ENCODE peak calls at places on chromosome 17, in five cellular contexts. One of them, this sample, is unnamed.

GRCh38 chr17:78862073-78863023 is 21.7 kb upstream of the USP36 start:
- DNase-seq in SK-N-MC: no peak
- DNase-seq in spleen: no peak
- DNase-seq in upper lobe of left lung: no peak
- DNase-seq in HL-60: peak; percentile 66
- DNase-seq in this sample: peak; percentile 97

GRCh38 chr17:39150104-39150634 is 1.3 kb downstream of the PLXDC1 start:
- DNase-seq in SK-N-MC: no peak
- DNase-seq in spleen: no peak
- DNase-seq in upper lobe of left lung: no peak
- DNase-seq in HL-60: no peak
- DNase-seq in this sample: no peak

GRCh38 chr17:54920819-54921218 is 20.2 kb downstream of the TOM1L1 start:
- DNase-seq in SK-N-MC: no peak
- DNase-seq in spleen: no peak
- DNase-seq in upper lobe of left lung: no peak
- DNase-seq in HL-60: no peak
- DNase-seq in this sample: no peak

GRCh38 chr17:64538508-64539120 is 31.8 kb downstream of the CEP95 start:
- DNase-seq in SK-N-MC: no peak
- DNase-seq in spleen: no peak
- DNase-seq in upper lobe of left lung: no peak
- DNase-seq in HL-60: no peak
- DNase-seq in this sample: no peak

GRCh38 chr17:66348605-66349165 is 46.3 kb downstream of the PRKCA start:
- DNase-seq in SK-N-MC: no peak
- DNase-seq in spleen: no peak
- DNase-seq in upper lobe of left lung: no peak
- DNase-seq in HL-60: peak; percentile 14
- DNase-seq in this sample: no peak

GRCh38 chr17:56773124-56773523 is 60.6 kb downstream of the C17orf67 start:
- DNase-seq in SK-N-MC: no peak
- DNase-seq in spleen: no peak
- DNase-seq in upper lobe of left lung: no peak
- DNase-seq in HL-60: no peak
- DNase-seq in this sample: no peak

GRCh38 chr17:78529871-78530670 is 47.1 kb downstream of the DNAH17 start:
- DNase-seq in SK-N-MC: no peak
- DNase-seq in spleen: peak; percentile 59
- DNase-seq in upper lobe of left lung: peak; percentile 84
- DNase-seq in HL-60: no peak
- DNase-seq in this sample: no peak

GRCh38 chr17:43461185-43461584 is 22.6 kb upstream of the DHX8 start:
- DNase-seq in SK-N-MC: no peak
- DNase-seq in spleen: no peak
- DNase-seq in upper lobe of left lung: no peak
- DNase-seq in HL-60: no peak
- DNase-seq in this sample: no peak

GRCh38 chr17:43983515-43984411 is 20.7 kb upstream of the NAGS start:
- DNase-seq in SK-N-MC: no peak
- DNase-seq in spleen: no peak
- DNase-seq in upper lobe of left lung: peak; percentile 90
- DNase-seq in HL-60: no peak
- DNase-seq in this sample: peak; percentile 81

GRCh38 chr17:45426561-45426960 is 6.1 kb downstream of the ARHGAP27 start:
- DNase-seq in SK-N-MC: no peak
- DNase-seq in spleen: peak; percentile 36
- DNase-seq in upper lobe of left lung: no peak
- DNase-seq in HL-60: no peak
- DNase-seq in this sample: no peak

GRCh38 chr17:45425984-45426413 is 6.7 kb downstream of the ARHGAP27 start:
- DNase-seq in SK-N-MC: no peak
- DNase-seq in spleen: peak; percentile 63
- DNase-seq in upper lobe of left lung: no peak
- DNase-seq in HL-60: no peak
- DNase-seq in this sample: no peak

GRCh38 chr17:45424769-45425124 is 7.9 kb downstream of the ARHGAP27 start:
- DNase-seq in SK-N-MC: no peak
- DNase-seq in spleen: peak; percentile 62
- DNase-seq in upper lobe of left lung: peak; percentile 59
- DNase-seq in HL-60: no peak
- DNase-seq in this sample: no peak

GRCh38 chr17:45423936-45424335 is 8.7 kb downstream of the ARHGAP27 start:
- DNase-seq in SK-N-MC: no peak
- DNase-seq in spleen: no peak
- DNase-seq in upper lobe of left lung: peak; percentile 41
- DNase-seq in HL-60: no peak
- DNase-seq in this sample: no peak

DNA sequence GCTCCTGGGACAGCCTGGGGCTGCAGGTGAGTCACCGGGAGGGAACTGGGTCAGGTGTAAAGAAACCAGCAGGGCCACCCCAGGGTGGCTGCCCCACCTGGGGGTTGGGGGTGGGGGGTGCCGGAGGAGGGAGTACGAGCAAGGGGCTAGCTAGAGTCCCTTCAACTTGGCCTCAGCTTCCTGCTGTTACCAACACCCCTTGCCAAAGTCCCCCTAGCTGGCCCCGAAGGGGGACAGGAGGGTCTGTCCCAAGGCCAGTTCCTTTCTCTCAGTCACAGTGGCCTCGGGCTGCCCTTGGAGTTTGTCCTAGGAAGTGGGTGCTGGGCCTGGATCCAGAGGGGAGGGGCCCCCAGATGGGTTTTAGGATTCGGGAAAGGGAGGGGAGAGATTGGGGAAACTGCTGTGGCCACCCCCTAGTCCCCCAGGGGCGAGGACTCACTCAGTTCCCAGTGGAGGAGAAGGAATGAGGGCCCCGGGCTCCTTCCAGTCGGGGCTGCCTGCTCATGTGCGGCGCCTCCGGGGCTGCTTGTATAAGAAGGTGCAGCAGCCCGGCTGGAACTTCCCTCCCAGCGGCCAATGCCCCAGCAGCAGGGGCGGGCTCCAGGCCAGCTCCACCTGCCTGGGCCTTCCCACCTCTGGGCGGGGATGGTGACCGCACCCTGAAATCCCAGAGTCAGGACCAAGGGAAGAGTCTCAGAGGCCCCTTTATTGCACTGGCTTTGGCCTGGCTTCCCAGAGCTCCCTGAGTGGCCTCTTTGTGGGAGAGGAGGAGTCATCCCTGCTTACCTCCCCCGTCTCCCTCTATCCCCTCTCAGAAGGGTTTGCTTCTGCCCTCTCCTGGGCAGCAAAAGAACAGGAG is 7.3 kb downstream of the ARHGAP27 start:
- DNase-seq in SK-N-MC: no peak
- DNase-seq in spleen: peak; percentile 85
- DNase-seq in upper lobe of left lung: peak; percentile 89
- DNase-seq in HL-60: peak; percentile 82
- DNase-seq in this sample: no peak
- TF ChIP-seq POLR2AphosphoS5 in SK-N-MC: no peak
- TF ChIP-seq POLR2AphosphoS5 in spleen: no peak
- TF ChIP-seq POLR2AphosphoS5 in upper lobe of left lung: peak; percentile 54
- TF ChIP-seq POLR2AphosphoS5 in HL-60: no peak
- TF ChIP-seq POLR2AphosphoS5 in this sample: no peak

DNA sequence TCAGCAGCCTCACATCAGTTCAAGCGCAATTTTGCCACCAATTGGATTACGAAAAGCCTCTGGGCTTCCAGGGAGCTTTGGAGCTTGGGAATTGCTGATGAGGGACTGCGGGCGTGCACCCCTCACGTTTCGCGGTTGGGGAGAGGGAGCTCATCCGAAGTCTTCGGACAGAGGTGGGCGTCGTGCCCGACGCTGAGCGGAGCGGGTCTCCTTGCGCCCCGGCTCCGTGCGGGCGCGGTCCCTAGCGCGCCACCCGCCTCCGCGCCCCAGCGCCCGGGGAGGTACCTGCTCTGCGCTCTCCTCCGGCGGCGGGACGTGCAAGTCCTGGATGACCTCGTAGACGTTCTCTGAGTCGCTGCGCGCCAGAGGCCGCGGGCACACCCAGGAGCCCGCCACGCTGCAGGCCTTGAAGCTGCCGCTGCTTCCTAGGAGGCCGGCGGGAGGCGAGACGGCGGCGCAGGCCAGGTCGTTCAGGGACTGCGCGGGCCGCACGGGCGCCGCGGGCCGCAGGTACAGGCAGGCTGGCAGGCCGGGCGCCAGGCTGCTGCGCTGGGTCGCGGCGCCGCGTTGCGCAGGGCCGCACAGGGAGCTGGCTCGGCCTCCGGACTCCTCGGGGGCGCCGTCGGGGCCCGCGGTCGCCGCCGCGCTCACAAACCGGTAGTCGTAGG is 3.2 kb downstream of the ARHGAP27 start:
- DNase-seq in SK-N-MC: no peak
- DNase-seq in spleen: peak; percentile 80
- DNase-seq in upper lobe of left lung: peak; percentile 88
- DNase-seq in HL-60: no peak
- DNase-seq in this sample: no peak
- TF ChIP-seq POLR2AphosphoS5 in SK-N-MC: no peak
- TF ChIP-seq POLR2AphosphoS5 in spleen: no peak
- TF ChIP-seq POLR2AphosphoS5 in upper lobe of left lung: no peak
- TF ChIP-seq POLR2AphosphoS5 in HL-60: no peak
- TF ChIP-seq POLR2AphosphoS5 in this sample: no peak

GRCh38 chr17:40338058-40338457 is 26.5 kb downstream of the GJD3 start:
- DNase-seq in SK-N-MC: no peak
- DNase-seq in spleen: no peak
- DNase-seq in upper lobe of left lung: no peak
- DNase-seq in HL-60: no peak
- DNase-seq in this sample: no peak

GRCh38 chr17:40340327-40340726 is 24.2 kb downstream of the GJD3 start:
- DNase-seq in SK-N-MC: no peak
- DNase-seq in spleen: no peak
- DNase-seq in upper lobe of left lung: no peak
- DNase-seq in HL-60: no peak
- DNase-seq in this sample: no peak

GRCh38 chr17:40337351-40337750 is 27.2 kb downstream of the GJD3 start:
- DNase-seq in SK-N-MC: no peak
- DNase-seq in spleen: no peak
- DNase-seq in upper lobe of left lung: no peak
- DNase-seq in HL-60: no peak
- DNase-seq in this sample: no peak

GRCh38 chr17:40340880-40341807 is 23.4 kb downstream of the GJD3 start:
- DNase-seq in SK-N-MC: no peak
- DNase-seq in spleen: peak; percentile 99
- DNase-seq in upper lobe of left lung: peak; percentile 97
- DNase-seq in HL-60: no peak
- DNase-seq in this sample: peak; percentile 97

DNA sequence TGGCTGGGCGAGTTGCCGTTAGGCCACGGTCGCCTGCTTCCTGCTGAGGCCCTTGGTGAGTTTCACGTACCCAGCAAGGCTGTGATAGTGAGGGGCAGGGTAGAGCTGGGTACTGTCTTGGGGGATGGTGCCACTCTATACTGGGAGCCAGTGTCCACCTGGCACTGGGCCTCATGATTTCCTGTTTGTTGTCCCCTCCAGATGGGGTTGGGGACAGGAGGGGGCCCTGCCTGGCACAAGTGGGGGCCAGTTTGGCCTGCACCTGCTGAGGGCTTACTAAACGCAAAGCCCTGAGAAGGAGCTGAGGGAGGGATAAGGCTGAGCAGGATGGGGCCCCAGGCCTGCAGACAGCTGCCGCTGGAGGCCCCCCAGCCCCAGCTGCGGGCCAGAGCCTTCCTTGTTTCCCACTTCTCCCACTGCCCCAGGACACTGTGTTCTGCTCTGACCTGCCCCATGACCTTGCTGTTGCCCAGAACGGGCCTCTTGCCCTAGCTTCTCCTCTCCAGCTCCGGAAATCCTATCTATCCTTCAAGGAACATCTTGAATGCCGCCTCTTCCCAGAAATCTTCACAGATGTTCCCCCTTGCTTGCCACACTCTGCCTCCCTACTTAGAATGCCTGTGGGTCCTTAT is 25.4 kb downstream of the GJD3 start:
- DNase-seq in SK-N-MC: no peak
- DNase-seq in spleen: no peak
- DNase-seq in upper lobe of left lung: no peak
- DNase-seq in HL-60: no peak
- DNase-seq in this sample: no peak
- TF ChIP-seq POLR2AphosphoS5 in SK-N-MC: no peak
- TF ChIP-seq POLR2AphosphoS5 in spleen: peak; percentile 56
- TF ChIP-seq POLR2AphosphoS5 in upper lobe of left lung: peak; percentile 40
- TF ChIP-seq POLR2AphosphoS5 in HL-60: peak; percentile 79
- TF ChIP-seq POLR2AphosphoS5 in this sample: no peak

GRCh38 chr17:1860978-1861377 is 31.2 kb downstream of the RPA1 start:
- DNase-seq in SK-N-MC: no peak
- DNase-seq in spleen: no peak
- DNase-seq in upper lobe of left lung: peak; percentile 18
- DNase-seq in HL-60: no peak
- DNase-seq in this sample: no peak

GRCh38 chr17:1865252-1866037 is 35.6 kb downstream of the RPA1 start:
- DNase-seq in SK-N-MC: no peak
- DNase-seq in spleen: peak; percentile 78
- DNase-seq in upper lobe of left lung: no peak
- DNase-seq in HL-60: no peak
- DNase-seq in this sample: no peak

GRCh38 chr17:1867307-1867706 is 37.5 kb downstream of the RPA1 start:
- DNase-seq in SK-N-MC: no peak
- DNase-seq in spleen: no peak
- DNase-seq in upper lobe of left lung: no peak
- DNase-seq in HL-60: no peak
- DNase-seq in this sample: no peak

GRCh38 chr17:1861391-1862010 is 31.7 kb downstream of the RPA1 start:
- DNase-seq in SK-N-MC: no peak
- DNase-seq in spleen: no peak
- DNase-seq in upper lobe of left lung: no peak
- DNase-seq in HL-60: no peak
- DNase-seq in this sample: no peak
- TF ChIP-seq POLR2AphosphoS5 in SK-N-MC: no peak
- TF ChIP-seq POLR2AphosphoS5 in spleen: no peak
- TF ChIP-seq POLR2AphosphoS5 in upper lobe of left lung: no peak
- TF ChIP-seq POLR2AphosphoS5 in HL-60: no peak
- TF ChIP-seq POLR2AphosphoS5 in this sample: peak; percentile 20

GRCh38 chr17:81951785-81952684 is 5.0 kb upstream of the MYADML2 start:
- DNase-seq in SK-N-MC: no peak
- DNase-seq in spleen: no peak
- DNase-seq in upper lobe of left lung: no peak
- DNase-seq in HL-60: no peak
- DNase-seq in this sample: no peak
- TF ChIP-seq POLR2AphosphoS5 in SK-N-MC: no peak
- TF ChIP-seq POLR2AphosphoS5 in spleen: no peak
- TF ChIP-seq POLR2AphosphoS5 in upper lobe of left lung: no peak
- TF ChIP-seq POLR2AphosphoS5 in HL-60: no peak
- TF ChIP-seq POLR2AphosphoS5 in this sample: no peak

GRCh38 chr17:50460831-50461526 is 7.7 kb downstream of the CHAD start:
- DNase-seq in SK-N-MC: no peak
- DNase-seq in spleen: peak; percentile 55
- DNase-seq in upper lobe of left lung: no peak
- DNase-seq in HL-60: no peak
- DNase-seq in this sample: no peak
- TF ChIP-seq POLR2AphosphoS5 in SK-N-MC: no peak
- TF ChIP-seq POLR2AphosphoS5 in spleen: no peak
- TF ChIP-seq POLR2AphosphoS5 in upper lobe of left lung: no peak
- TF ChIP-seq POLR2AphosphoS5 in HL-60: no peak
- TF ChIP-seq POLR2AphosphoS5 in this sample: no peak

GRCh38 chr17:6679241-6679640 is 27.7 kb downstream of the C17orf100 start:
- DNase-seq in SK-N-MC: no peak
- DNase-seq in spleen: no peak
- DNase-seq in upper lobe of left lung: no peak
- DNase-seq in HL-60: no peak
- DNase-seq in this sample: no peak
- TF ChIP-seq POLR2AphosphoS5 in SK-N-MC: no peak
- TF ChIP-seq POLR2AphosphoS5 in spleen: no peak
- TF ChIP-seq POLR2AphosphoS5 in upper lobe of left lung: no peak
- TF ChIP-seq POLR2AphosphoS5 in HL-60: no peak
- TF ChIP-seq POLR2AphosphoS5 in this sample: no peak